ENCODE peak calls at places on chromosomes 2 and 18, in ten cellular contexts. A, D, E, J, Z, N, Y, V, W and F are unnamed samples.
A peak's percentile ranks its signal among the peaks of the same experiment; 100 is the strongest.

GRCh38 chr2:241885701-241886643 is 16.4 kb downstream of the RTP5 start:
- DNase-seq in J (no peak), V (no peak), D (no peak), A (no peak), Y (no peak), E (no peak), N (no peak), Z (no peak), W (no peak), F (no peak)

GRCh38 chr2:54671875-54672586 is 51.4 kb upstream of the EML6 start:
- DNase-seq in A (no peak), D (no peak), Y (no peak), J (no peak), W (no peak), V (no peak), N (no peak), Z (no peak), E (no peak), F (no peak)

GRCh38 chr2:184004945-184005672 is 593.2 kb upstream of the ZNF804A start:
- DNase-seq in Z (no peak), Y (no peak), W (no peak), V (no peak), A (no peak), E (no peak), N (no peak), J (no peak), D (no peak), F (no peak)

GRCh38 chr2:54120950-54121349 is 5.5 kb downstream of the ACYP2 start:
- DNase-seq in N (no peak), V (no peak), D (no peak), W (no peak), Z (no peak), J (no peak), Y (no peak), A (no peak), E (no peak), F (no peak)

GRCh38 chr2:53668624-53669026 is 99.0 kb upstream of the CHAC2 start:
- DNase-seq in Z (no peak), Y (no peak), A (no peak), N (no peak), D (no peak), W (no peak), J (no peak), V (no peak), E (no peak), F (no peak)

GRCh38 chr2:58428553-58429284 is 187.6 kb upstream of the FANCL start:
- DNase-seq in D (no peak), W (no peak), E (no peak), N (no peak), A (no peak), Y (no peak), J (no peak), V (no peak), Z (no peak), F (no peak)

GRCh38 chr18:34970106-34970505 is 71.1 kb upstream of the MAPRE2 start:
- DNase-seq in A (no peak), N (no peak), W (no peak), D (no peak), Z (no peak), V (no peak), Y (no peak), J (no peak), E (no peak), F (no peak)

GRCh38 chr18:35223797-35224196 is 17.0 kb upstream of the ZNF397 start:
- DNase-seq in W (no peak), E (no peak), Y (no peak), Z (no peak), A (no peak), D (no peak), V (no peak), J (no peak), N (no peak), F (no peak)

GRCh38 chr2:219726916-219727315 is 99.5 kb downstream of the SLC4A3 start:
- DNase-seq in N (no peak), A (no peak), V (no peak), E (no peak), Z (no peak), D (no peak), Y (no peak), W (no peak), J (no peak), F (no peak)
- TF ChIP-seq CTCF in N (no peak), A (no peak), V (no peak), E (no peak), Z (peak; percentile 20), D (peak; percentile 7), Y (no peak), W (peak; percentile 31), J (no peak), F (no peak)

GRCh38 chr2:161269111-161269510 is 39.1 kb upstream of the PSMD14 start:
- DNase-seq in Z (no peak), A (no peak), J (no peak), N (no peak), E (no peak), W (no peak), V (no peak), Y (no peak), D (no peak), F (no peak)

DNA sequence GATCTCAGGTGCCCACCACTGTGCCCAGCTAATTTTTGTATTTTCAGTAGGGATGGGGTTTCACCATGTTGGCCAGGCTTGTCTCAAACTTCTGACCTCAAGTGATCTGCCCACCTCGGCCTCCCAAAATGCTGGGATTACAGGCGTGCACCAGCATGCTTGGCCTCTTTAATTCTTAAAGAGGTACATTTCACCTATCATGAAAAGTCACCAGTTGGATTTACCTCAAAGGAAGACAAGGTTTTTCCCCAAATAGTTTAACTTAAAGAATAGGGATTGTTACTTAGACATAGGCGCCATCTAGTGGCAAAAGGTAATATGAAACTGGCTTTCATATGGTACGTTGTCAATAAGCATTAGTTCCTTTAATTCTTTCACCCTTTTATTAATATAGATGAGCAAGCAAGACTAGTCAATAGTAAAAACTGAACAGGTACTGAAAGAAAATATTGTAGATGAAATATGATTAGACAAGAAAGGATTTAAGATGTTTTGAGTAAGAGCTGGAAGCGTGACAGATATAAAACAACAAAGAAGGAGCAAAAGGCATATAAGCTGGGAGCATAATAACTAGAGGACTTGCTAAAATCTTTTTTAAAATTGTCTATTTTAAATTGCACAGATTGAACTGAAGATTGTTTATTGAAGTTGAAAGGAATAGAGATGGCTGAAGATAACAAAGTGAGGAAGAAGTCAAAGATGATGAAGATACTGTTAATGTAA is 35.0 kb upstream of the PSMD14 start:
- DNase-seq in J (peak; percentile 85), Y (peak; percentile 23), V (peak; percentile 18), N (no peak), D (no peak), A (no peak), W (peak; percentile 45), Z (no peak), E (no peak), F (no peak)
- TF ChIP-seq CTCF in J (peak; percentile 28), Y (peak; percentile 57), V (peak; percentile 44), N (peak; percentile 81), D (peak; percentile 56), A (peak; percentile 90), W (peak; percentile 93), Z (peak; percentile 68), E (peak; percentile 42), F (peak; percentile 41)

DNA sequence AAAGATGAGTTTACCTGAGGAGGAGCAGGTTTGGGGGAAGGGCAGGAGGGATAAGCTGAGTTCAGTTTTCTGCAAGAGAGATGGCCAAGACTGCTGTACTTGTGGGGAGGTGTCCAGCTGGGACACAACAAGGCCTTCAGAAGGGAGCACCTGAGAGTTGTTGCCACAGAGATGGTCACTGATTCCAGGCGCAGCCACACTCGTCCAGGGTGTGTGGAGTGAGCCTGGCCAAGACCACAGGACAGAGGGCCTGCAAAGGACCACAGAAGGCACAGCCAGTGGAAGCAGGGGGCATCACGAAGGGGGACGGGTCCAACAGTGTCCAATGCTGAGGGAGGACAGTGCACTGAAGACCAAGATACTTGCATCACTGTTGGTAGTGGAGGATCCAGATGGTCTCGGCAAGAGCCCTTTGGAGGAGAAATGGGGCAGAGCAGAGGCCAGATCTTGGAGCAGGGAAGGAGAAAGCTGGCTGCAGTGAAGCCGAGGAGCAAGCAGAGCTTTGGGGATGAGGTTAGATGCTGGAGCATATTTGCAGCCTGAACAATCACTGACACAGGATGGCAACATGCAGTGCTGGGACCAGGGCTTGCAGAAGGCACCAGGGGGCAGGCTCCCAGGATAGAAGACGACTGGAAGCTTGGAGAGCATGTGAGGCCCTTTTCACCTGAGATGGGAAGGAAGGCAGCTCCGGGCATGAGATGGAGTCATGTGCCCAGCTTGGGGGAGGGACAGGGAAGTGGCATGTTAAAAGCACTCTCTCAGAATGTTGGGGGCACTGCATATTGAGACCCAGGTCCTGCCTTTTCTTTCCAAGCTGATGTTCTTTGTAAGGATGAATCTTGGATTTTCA is 214.0 kb downstream of the CYP26B1 start:
- DNase-seq in D (peak; percentile 53), A (no peak), J (no peak), Z (no peak), E (no peak), W (peak; percentile 43), N (peak; percentile 46), Y (no peak), V (no peak), F (no peak)
- TF ChIP-seq CTCF in D (peak; percentile 65), A (no peak), J (no peak), Z (no peak), E (no peak), W (peak; percentile 66), N (no peak), Y (no peak), V (no peak), F (peak; percentile 51)

GRCh38 chr2:62410015-62410453 is 96.0 kb downstream of the TMEM17 start:
- DNase-seq in W (no peak), A (no peak), D (no peak), V (no peak), Y (no peak), E (no peak), Z (no peak), N (no peak), J (no peak), F (no peak)

GRCh38 chr2:62410926-62411456 is 95.0 kb downstream of the TMEM17 start:
- DNase-seq in J (no peak), W (no peak), D (no peak), V (no peak), A (no peak), N (no peak), Y (no peak), Z (no peak), E (peak; percentile 20), F (no peak)

GRCh38 chr2:62415019-62415431 is 91.0 kb downstream of the TMEM17 start:
- DNase-seq in E (no peak), J (no peak), Y (peak; percentile 78), Z (no peak), D (no peak), N (no peak), V (no peak), A (no peak), W (no peak), F (no peak)

GRCh38 chr2:62413116-62413663 is 92.8 kb downstream of the TMEM17 start:
- DNase-seq in A (no peak), Y (no peak), V (no peak), N (no peak), J (no peak), Z (no peak), E (no peak), W (no peak), D (no peak), F (no peak)

DNA sequence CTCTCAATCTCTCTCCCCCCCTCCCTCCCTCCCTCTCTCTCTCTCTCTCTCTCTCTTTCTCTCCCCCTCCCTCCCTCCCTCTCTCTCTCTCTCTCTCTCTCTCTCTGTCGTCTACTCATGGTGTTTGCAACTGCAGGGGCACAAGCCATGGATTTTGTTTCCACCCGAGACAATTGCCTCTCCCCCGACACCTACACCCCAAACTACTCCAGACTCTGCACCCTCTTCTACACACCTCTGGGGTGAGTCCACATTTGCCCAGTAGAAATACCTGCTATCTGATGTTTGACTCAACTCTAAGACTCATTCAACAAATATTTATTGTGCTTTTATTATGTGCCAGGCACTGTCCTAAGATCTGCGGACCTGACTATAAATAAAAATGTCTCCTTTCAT is 93.7 kb downstream of the TMEM17 start:
- DNase-seq in D (no peak), E (no peak), Y (no peak), W (no peak), Z (no peak), V (no peak), J (no peak), A (no peak), N (no peak), F (no peak)
- TF ChIP-seq CTCF in D (no peak), E (peak; percentile 45), Y (no peak), W (peak; percentile 53), Z (no peak), V (no peak), J (peak; percentile 1), A (no peak), N (no peak), F (no peak)